ENCODE peak calls at places on chromosomes 3 and 15, in five cellular contexts. Q is AG04450, M is mesothelial cell of epicardium, E is choroid plexus epithelial cell, S is GM23338. P is an unnamed sample.

GRCh38 chr15:74983725-74984231 is 11.6 kb upstream of the SCAMP5 start:
- DNase-seq in S (no peak), Q (no peak), M (no peak), E (no peak), P (peak; percentile 77)

GRCh38 chr15:32718822-32719716 is 1.3 kb downstream of the GREM1 start:
- DNase-seq in M (peak; percentile 52), Q (no peak), E (peak; percentile 38), S (peak; percentile 63), P (no peak)

GRCh38 chr3:174862666-174863065 is 3.5 kb downstream of the NAALADL2 start:
- DNase-seq in M (no peak), S (no peak), E (peak; percentile 36), Q (no peak), P (no peak)

GRCh38 chr3:150255416-150255815 is 152.7 kb upstream of the TSC22D2 start:
- DNase-seq in Q (no peak), E (no peak), S (no peak), M (no peak), P (no peak)

GRCh38 chr3:55690161-55690560 is 203.1 kb upstream of the WNT5A start:
- DNase-seq in M (no peak), E (no peak), S (peak; percentile 27), Q (no peak), P (no peak)

GRCh38 chr3:5197470-5198312 is 10.2 kb downstream of the EDEM1 start:
- DNase-seq in Q (no peak), M (no peak), E (peak; percentile 89), S (peak; percentile 31), P (peak; percentile 60)

GRCh38 chr15:69604050-69604378 is 151.4 kb downstream of the RPLP1 start:
- DNase-seq in S (peak; percentile 59), Q (no peak), M (no peak), E (peak; percentile 23), P (no peak)

GRCh38 chr15:47412802-47413201 is 304.5 kb upstream of the SEMA6D start:
- DNase-seq in E (no peak), S (no peak), Q (no peak), M (no peak), P (no peak)

GRCh38 chr3:84987709-84988504 is 29.1 kb downstream of the CADM2 start:
- DNase-seq in M (no peak), S (no peak), Q (no peak), E (peak; percentile 11), P (no peak)

DNA sequence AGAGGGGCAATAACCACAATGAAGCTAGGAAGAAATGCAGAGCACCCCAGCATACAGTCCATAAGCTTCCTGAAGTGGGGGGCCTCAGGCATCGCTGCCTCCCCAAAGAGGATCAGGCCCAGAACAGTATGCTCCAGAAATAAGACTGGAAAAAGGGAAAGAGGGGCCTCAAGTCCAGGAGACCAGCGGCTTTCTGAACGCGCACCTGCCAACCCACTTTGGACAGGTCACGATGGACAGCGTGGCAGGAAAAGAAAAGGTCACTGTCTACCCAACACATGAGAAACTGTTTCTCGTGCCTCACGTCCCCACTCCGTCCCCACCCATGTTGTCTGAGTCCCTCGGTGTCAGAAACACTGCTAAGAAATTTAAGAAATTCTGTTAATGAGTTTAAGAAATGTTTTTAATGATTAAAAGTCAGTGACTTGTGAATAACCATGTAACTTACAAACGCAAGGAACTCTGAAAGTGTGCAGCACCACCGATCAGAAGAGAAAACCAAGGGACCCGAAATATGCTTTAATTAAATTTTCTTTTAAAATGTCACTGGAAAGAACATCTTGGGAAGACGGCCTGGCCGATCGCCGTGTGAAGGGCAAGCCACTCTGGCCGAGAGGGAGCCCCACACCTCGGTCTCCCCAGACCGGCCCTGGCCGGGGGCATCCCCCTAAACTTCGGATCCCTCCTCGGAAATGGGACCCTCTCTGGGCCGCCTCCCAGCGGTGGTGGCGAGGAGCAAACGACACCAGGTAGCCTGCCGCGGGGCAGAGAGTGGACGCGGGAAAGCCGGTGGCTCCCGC is 1.7 kb upstream of the PPARG start:
- DNase-seq in Q (no peak), M (peak; percentile 51), E (peak; percentile 29), S (peak; percentile 61), P (no peak)
- TF ChIP-seq CTCF in Q (peak; percentile 21), M (no peak), E (peak; percentile 36), S (no peak), P (no peak)

GRCh38 chr3:50195501-50196252 is 4.3 kb downstream of the GNAT1 start:
- DNase-seq in Q (no peak), E (no peak), S (no peak), M (no peak), P (no peak)

GRCh38 chr3:50194903-50195500 is 3.6 kb downstream of the GNAT1 start:
- DNase-seq in S (peak; percentile 83), M (no peak), Q (no peak), E (no peak), P (peak; percentile 27)

GRCh38 chr3:50193746-50194127 is 2.3 kb downstream of the GNAT1 start:
- DNase-seq in M (no peak), Q (no peak), E (no peak), S (no peak), P (no peak)

GRCh38 chr3:50193286-50193685 is 1.9 kb downstream of the GNAT1 start:
- DNase-seq in S (no peak), E (no peak), Q (no peak), M (no peak), P (no peak)

GRCh38 chr3:50194128-50194902 is 2.9 kb downstream of the GNAT1 start:
- DNase-seq in E (peak; percentile 69), Q (no peak), S (peak; percentile 82), M (peak; percentile 76), P (peak; percentile 54)
- TF ChIP-seq CTCF in E (peak; percentile 73), Q (peak; percentile 82), S (peak; percentile 82), M (peak; percentile 76), P (peak; percentile 72)

DNA sequence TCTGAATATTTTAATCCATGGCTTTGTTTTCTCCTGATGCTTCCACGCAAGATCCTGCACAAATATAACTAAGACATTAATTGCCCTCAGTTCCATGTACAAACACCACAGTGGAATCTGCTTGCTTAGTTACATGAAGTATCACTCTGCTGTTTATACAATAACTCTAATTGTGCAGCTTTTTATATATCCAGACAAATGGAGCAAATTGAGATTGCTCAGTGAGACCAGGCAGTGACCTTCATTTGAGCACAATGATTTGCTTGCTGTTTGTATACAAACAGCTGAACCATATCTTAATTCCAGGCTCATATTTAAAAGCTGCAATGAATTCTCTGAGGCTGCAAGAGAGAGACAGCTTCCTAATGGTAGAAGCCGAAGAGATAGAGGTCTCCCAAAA is 243.7 kb downstream of the CADPS start:
- DNase-seq in E (no peak), M (no peak), S (no peak), Q (no peak), P (no peak)
- TF ChIP-seq CTCF in E (no peak), M (no peak), S (no peak), Q (no peak), P (no peak)

GRCh38 chr3:25885544-25885943 is 95.7 kb downstream of the OXSM start:
- DNase-seq in Q (no peak), S (no peak), M (no peak), E (no peak), P (peak; percentile 73)
- TF ChIP-seq CTCF in Q (no peak), S (no peak), M (no peak), E (no peak), P (no peak)

GRCh38 chr15:31098953-31099740 is 2.4 kb downstream of the TRPM1 start:
- DNase-seq in Q (no peak), M (no peak), S (no peak), E (no peak), P (no peak)
- TF ChIP-seq CTCF in Q (no peak), M (no peak), S (no peak), E (no peak), P (no peak)

GRCh38 chr3:157180262-157180661 is 20.3 kb upstream of the CCNL1 start:
- DNase-seq in S (no peak), E (no peak), Q (no peak), M (no peak), P (no peak)

GRCh38 chr3:157179365-157179803 is 19.4 kb upstream of the CCNL1 start:
- DNase-seq in M (no peak), S (no peak), E (no peak), Q (no peak), P (no peak)

GRCh38 chr3:157188391-157188790 is 28.4 kb upstream of the CCNL1 start:
- DNase-seq in Q (no peak), M (no peak), S (no peak), E (no peak), P (no peak)

DNA sequence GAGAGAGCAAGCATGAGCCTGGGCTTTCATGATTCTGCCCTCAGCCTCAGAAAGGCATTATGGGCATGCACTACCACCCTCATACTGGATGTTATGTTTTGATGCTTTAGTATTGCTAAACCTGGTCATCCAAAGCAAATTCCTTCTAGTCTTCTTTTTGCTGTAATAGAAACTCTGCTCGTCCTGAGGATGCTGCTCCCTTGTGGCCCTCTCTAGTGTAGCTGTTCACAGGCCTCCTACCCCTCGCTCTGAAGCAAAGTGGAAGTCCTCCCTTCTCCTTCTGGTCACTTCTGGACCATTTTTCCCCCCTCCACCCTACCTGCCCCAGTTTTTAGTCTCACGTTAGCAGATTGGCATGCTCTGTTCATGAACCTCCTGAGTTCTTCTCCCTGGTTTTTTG is 22.9 kb upstream of the CCNL1 start:
- DNase-seq in Q (no peak), S (no peak), E (peak; percentile 44), M (no peak), P (no peak)
- TF ChIP-seq CTCF in Q (peak; percentile 33), S (peak; percentile 14), E (peak; percentile 46), M (no peak), P (no peak)

GRCh38 chr3:36709826-36710365 is 54.5 kb downstream of the DCLK3 start:
- DNase-seq in Q (no peak), S (no peak), M (no peak), E (no peak), P (no peak)

GRCh38 chr3:36707623-36708409 is 56.5 kb downstream of the DCLK3 start:
- DNase-seq in Q (no peak), M (no peak), S (peak; percentile 40), E (peak; percentile 59), P (peak; percentile 76)

GRCh38 chr3:36713904-36714303 is 50.4 kb downstream of the DCLK3 start:
- DNase-seq in S (no peak), Q (no peak), M (no peak), E (no peak), P (no peak)

GRCh38 chr3:36709281-36709680 is 55.1 kb downstream of the DCLK3 start:
- DNase-seq in S (no peak), Q (no peak), M (no peak), E (no peak), P (no peak)

DNA sequence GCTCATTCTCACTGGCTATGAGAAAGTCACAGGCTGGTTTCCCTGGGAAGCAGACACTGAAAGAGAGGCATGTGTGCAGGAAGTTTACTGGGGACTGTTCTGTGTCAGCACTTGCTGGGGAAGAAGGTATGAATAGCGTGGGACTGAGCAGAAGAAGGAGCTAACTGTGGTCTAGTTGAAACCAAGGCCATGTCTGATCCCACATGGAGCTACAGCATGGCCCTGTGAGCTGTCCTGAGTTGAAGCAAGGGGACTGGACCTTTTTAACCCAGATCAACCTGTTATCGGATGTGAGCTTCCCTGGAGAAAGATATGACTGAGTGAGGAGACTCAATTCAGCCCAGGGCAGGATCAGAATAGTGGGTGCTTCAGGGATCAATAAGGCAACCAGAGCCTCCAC is 53.7 kb downstream of the DCLK3 start:
- DNase-seq in E (no peak), Q (no peak), S (no peak), M (no peak), P (no peak)
- TF ChIP-seq CTCF in E (no peak), Q (no peak), S (no peak), M (no peak), P (no peak)

P was measured in MCF 10A.